ENCODE peak calls at places on chromosomes 2 and 18, in seven cellular contexts. X is GM23248, N is Karpas-422, Y is MM.1S, Q is mammary epithelial cell, B is IMR-90, H is HCT116. W is an unnamed sample. For H4K20me1 and H3K36me3, the result is how much of the 10 kb centered on the place peaks cover.

GRCh38 chr2:149034406-149034805 is 4.1 kb upstream of the LYPD6B start:
- DNase-seq in B (no peak), H (no peak), Y (no peak), X (no peak), Q (no peak), N (no peak), W (no peak)

GRCh38 chr2:229096667-229097066 is 174.4 kb downstream of the PID1 start:
- DNase-seq in H (no peak), Y (no peak), Q (no peak), B (no peak), X (no peak), N (no peak), W (no peak)

GRCh38 chr18:6661692-6662415 is 67.7 kb upstream of the ARHGAP28 start:
- DNase-seq in Q (no peak), X (no peak), N (no peak), Y (no peak), H (no peak), B (no peak), W (no peak)

GRCh38 chr2:67503066-67503795 is 106.1 kb downstream of the ETAA1 start:
- DNase-seq in Y (no peak), Q (peak), X (peak), N (no peak), B (peak), H (no peak), W (no peak)

GRCh38 chr18:68494802-68495560 is 219.9 kb downstream of the TMX3 start:
- DNase-seq in Q (peak), N (no peak), H (no peak), X (peak), B (peak), Y (no peak), W (peak)

GRCh38 chr18:1663879-1664705 is 759.4 kb downstream of the ADCYAP1 start:
- DNase-seq in Y (peak), Q (peak), N (peak), H (peak), B (no peak), X (peak), W (peak)

GRCh38 chr2:71798266-71799012 is 345.1 kb downstream of the DYSF start:
- DNase-seq in Q (peak), N (peak), B (peak), X (peak), H (peak), Y (peak), W (peak)

GRCh38 chr2:208172125-208172524 is 8.7 kb upstream of the CRYGA start:
- DNase-seq in H (no peak), N (no peak), B (no peak), X (no peak), Y (no peak), Q (no peak), W (no peak)

GRCh38 chr2:142010871-142011270 is 119.9 kb downstream of the LRP1B start:
- DNase-seq in H (no peak), Y (no peak), X (peak), Q (no peak), N (no peak), B (no peak), W (no peak)

GRCh38 chr18:22106536-22107292 is 62.7 kb upstream of the GATA6 start:
- DNase-seq in H (no peak), X (peak), Q (peak), B (peak), Y (no peak), N (no peak), W (peak)

GRCh38 chr2:4190548-4190947 is 487.2 kb downstream of the DCDC2C start:
- DNase-seq in X (no peak), Q (no peak), Y (no peak), H (no peak), N (no peak), B (no peak), W (peak)

GRCh38 chr2:10750610-10751009 is 29.2 kb downstream of the ATP6V1C2 start:
- DNase-seq in N (no peak), Q (no peak), B (peak), X (peak), H (no peak), Y (no peak), W (no peak)

DNA sequence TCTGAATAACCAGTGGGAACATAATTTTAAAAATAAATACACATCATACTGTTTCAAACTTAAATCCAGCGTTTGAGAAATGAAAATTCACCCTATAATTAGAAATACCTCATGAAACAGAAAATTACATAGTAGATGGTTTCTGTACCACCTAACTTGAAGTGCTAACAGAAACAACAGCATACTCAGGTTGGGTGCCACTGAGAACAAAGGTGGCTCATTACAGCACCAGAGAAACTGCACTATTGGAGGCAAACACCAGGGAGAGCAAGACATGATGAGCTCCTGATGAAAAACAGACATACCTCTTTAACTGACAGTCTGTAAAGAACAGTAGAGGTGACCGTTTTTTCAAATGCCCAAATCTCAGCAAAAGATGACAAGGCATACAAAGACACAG is 12.6 kb downstream of the SULT1C4 start:
- DNase-seq in Q (no peak), B (no peak), N (no peak), H (no peak), X (no peak), Y (peak), W (no peak)
- H4K20me1 ChIP-seq in Q (under half), B (under half), N (under half), H (under half), X (under half), Y (under half), W (under half)

DNA sequence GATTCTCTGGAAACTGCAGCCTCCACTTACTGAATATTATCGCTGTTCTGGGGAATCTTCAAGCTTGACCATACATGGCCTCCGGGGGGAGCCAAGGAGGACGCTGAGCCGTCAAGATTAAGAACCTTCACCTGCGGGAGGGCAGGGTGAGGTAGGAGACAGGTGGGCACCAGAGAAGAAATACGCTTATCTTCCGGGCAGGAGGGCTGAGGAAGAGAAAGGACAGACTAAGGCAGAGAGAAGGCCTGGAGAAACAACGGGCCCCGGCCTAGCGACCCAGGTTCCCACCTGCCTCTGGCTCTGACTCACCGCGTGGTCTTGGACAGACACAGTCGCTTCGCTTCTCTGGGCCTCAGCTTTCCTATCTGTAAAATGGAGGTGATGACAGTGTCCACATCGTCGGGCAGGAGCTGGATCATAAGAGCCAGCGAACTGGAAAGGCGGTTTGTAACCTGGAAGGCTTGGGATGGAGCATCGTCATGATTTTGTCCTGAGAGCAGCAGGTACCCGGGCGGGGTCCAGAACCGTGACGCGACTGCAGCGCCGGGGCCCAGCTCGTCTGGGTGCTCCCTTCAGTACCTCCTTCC is 659 bp downstream of the ZNF142 start:
- DNase-seq in H (peak), Y (peak), N (peak), X (peak), B (peak), Q (peak), W (peak)
- H3K36me3 ChIP-seq in H (under half), Y (under half), N (under half), X (under half), B (under half), Q (under half), W (under half)

GRCh38 chr2:54678719-54679118 is 44.7 kb upstream of the EML6 start:
- DNase-seq in Y (no peak), B (no peak), Q (no peak), H (no peak), X (no peak), N (peak), W (no peak)
- H3K27ac ChIP-seq in Y (no peak), B (no peak), Q (no peak), H (no peak), X (no peak), N (peak), W (no peak)

GRCh38 chr2:45941758-45942738 is 290.6 kb downstream of the PRKCE start:
- DNase-seq in N (no peak), Y (no peak), Q (no peak), H (no peak), B (peak), X (peak), W (no peak)
- H4K20me1 ChIP-seq in N (under half), Y (under half), Q (under half), H (under half), B (under half), X (under half), W (under half)

DNA sequence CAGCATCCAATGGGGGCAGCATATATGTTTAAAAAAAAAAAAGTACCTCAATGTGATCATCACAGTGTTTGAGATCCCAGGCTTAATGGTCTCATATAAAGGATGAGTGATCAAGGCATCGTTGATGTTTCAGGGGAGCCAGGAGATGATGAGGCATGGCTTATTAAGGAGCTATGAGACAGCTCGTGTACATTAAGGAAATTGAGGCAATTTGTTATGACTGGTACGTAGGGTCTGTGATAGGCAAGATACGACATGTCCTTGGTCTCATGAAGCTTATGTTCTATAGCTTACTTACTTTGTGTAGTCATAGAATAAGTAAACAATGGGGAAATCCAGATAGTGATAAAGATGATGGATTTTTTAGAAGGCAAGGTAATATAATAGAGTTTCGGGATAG is 49.1 kb upstream of the FAM171B start:
- DNase-seq in Y (no peak), B (no peak), Q (peak), X (no peak), H (no peak), N (no peak), W (no peak)
- H3K36me3 ChIP-seq in Y (under half), B (under half), Q (under half), X (under half), H (under half), N (under half), W (under half)

DNA sequence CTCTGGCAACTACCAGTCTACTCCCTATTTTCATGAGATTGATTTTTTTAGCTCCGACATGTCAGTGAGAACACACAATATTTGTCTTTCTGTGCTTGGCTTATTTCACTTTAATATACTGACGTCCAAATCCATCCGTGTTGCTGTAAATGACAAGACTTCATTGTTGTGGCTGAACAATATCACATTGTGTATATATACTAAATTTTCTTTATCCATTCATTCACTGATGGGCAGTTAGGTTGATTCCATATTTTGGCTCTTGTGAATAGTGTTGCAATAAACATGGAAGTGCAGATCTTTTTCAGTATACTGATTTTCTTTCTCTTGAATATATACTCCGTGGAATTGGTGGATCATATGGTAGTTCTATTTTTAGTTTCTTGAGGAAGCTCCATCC is 5.8 kb upstream of the TTC21B start:
- DNase-seq in H (no peak), B (no peak), N (peak), Y (no peak), X (no peak), Q (no peak), W (no peak)
- H3K27ac ChIP-seq in H (no peak), B (no peak), N (no peak), Y (no peak), X (no peak), Q (no peak), W (no peak)

GRCh38 chr2:158979775-158980174 is 11.3 kb downstream of the TANC1 start:
- DNase-seq in B (peak), Y (no peak), N (no peak), X (peak), Q (no peak), H (no peak), W (no peak)
- H4K20me1 ChIP-seq in B (half or more), Y (under half), N (under half), X (under half), Q (under half), H (under half), W (under half)

DNA sequence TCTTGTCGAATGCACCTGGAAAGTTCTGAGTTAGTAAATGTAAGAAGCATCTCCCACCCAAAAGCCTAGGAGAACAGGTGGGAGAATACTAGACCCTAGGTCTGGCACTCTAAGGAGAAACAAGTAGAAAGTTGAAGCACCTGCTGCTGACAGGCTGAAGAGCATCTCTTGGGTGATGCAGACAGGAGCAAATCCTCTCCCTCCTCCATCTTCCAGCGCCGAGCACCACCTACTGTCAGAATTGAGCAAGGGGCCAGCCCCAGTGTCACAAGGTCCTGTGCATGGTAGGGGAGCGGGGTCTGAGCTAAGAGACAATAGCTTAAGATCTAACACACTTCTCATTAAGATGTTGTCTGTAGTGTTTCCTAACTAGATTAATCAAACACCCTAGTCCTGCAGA is 52.9 kb downstream of the HK2 start:
- DNase-seq in B (no peak), Q (no peak), X (no peak), Y (no peak), N (peak), H (no peak), W (no peak)
- H3K36me3 ChIP-seq in B (half or more), Q (under half), X (half or more), Y (under half), N (half or more), H (half or more), W (under half)